ENCODE peak calls at places on chromosomes 3 and 15, in ten cellular contexts. D is brain microvascular endothelial cell; R is fibroblast of lung; Z is pancreas; P is heart right ventricle; L is CD8-positive, alpha-beta T cell; I is A549; O is uterus; V is neural progenitor cell; J is left lung. H is an unnamed sample.

GRCh38 chr15:90871097-90871715 is 2.8 kb downstream of the FURIN start:
- DNase-seq in D (peak), R (peak), Z (no peak), P (peak), L (no peak), I (peak), O (peak), V (peak), J (no peak), H (peak)

GRCh38 chr3:155730843-155731242 is 14.0 kb downstream of the PLCH1 start:
- DNase-seq in D (no peak), R (no peak), Z (no peak), P (no peak), L (no peak), I (no peak), O (no peak), V (no peak), J (no peak), H (no peak)

GRCh38 chr3:11907667-11908660 is 61.3 kb upstream of the TAMM41 start:
- DNase-seq in D (no peak), R (no peak), Z (no peak), P (no peak), L (no peak), I (no peak), O (no peak), V (no peak), J (no peak), H (no peak)

GRCh38 chr15:90674476-90674875 is 42.7 kb upstream of the BLM start:
- DNase-seq in D (no peak), R (peak), Z (no peak), P (no peak), L (no peak), I (no peak), O (no peak), V (no peak), J (no peak), H (no peak)

GRCh38 chr15:89444855-89445254 is 51.5 kb downstream of the RHCG start:
- DNase-seq in D (no peak), R (no peak), Z (no peak), P (no peak), L (no peak), I (no peak), O (no peak), V (peak), J (no peak), H (no peak)

GRCh38 chr15:101813803-101814534 is 2.0 kb downstream of the OR4F15 start:
- DNase-seq in D (no peak), R (peak), Z (no peak), P (no peak), L (no peak), I (peak), O (no peak), V (no peak), J (no peak), H (no peak)

GRCh38 chr15:77138167-77138522 is 67.2 kb upstream of the TSPAN3 start:
- DNase-seq in D (peak), R (peak), Z (no peak), P (no peak), L (no peak), I (no peak), O (no peak), V (no peak), J (no peak), H (no peak)

GRCh38 chr3:176219970-176220369 is 977.3 kb downstream of the TBL1XR1 start:
- DNase-seq in D (no peak), R (no peak), Z (no peak), P (no peak), L (no peak), I (no peak), O (no peak), V (peak), J (no peak), H (no peak)

GRCh38 chr3:71469131-71469430 is 114.4 kb downstream of the FOXP1 start:
- DNase-seq in D (no peak), R (no peak), Z (no peak), P (no peak), L (no peak), I (peak), O (no peak), V (no peak), J (no peak), H (no peak)

GRCh38 chr3:36380171-36381031 is at the start of gene STAC:
- DNase-seq in D (no peak), R (no peak), Z (no peak), P (peak), L (no peak), I (peak), O (no peak), V (peak), J (peak), H (peak)

GRCh38 chr3:12670365-12670764 is 6.4 kb upstream of the RAF1 start:
- DNase-seq in D (no peak), R (no peak), Z (no peak), P (no peak), L (no peak), I (no peak), O (no peak), V (no peak), J (no peak), H (no peak)

GRCh38 chr15:42128476-42128875 is 28.0 kb downstream of the PLA2G4F start:
- DNase-seq in D (no peak), R (no peak), Z (no peak), P (no peak), L (no peak), I (no peak), O (no peak), V (no peak), J (no peak), H (no peak)

GRCh38 chr15:33425149-33425548 is 114.4 kb downstream of the RYR3 start:
- DNase-seq in D (no peak), R (peak), Z (no peak), P (no peak), L (no peak), I (no peak), O (peak), V (no peak), J (peak), H (peak)

GRCh38 chr3:187743195-187744141 is 1.8 kb downstream of the BCL6 start:
- DNase-seq in D (peak), R (peak), Z (peak), P (peak), L (peak), I (peak), O (peak), V (peak), J (peak), H (peak)

GRCh38 chr15:32957219-32957618 is 237.3 kb downstream of the FMN1 start:
- DNase-seq in D (no peak), R (no peak), Z (no peak), P (no peak), L (no peak), I (peak), O (no peak), V (no peak), J (no peak), H (no peak)

GRCh38 chr3:64642327-64643151 is 45.3 kb downstream of the ADAMTS9 start:
- DNase-seq in D (no peak), R (no peak), Z (no peak), P (peak), L (no peak), I (no peak), O (peak), V (peak), J (no peak), H (no peak)

GRCh38 chr15:34336947-34337556 is 529 bp downstream of the SLC12A6 start:
- DNase-seq in D (no peak), R (no peak), Z (no peak), P (no peak), L (no peak), I (no peak), O (no peak), V (peak), J (no peak), H (no peak)

GRCh38 chr3:117962750-117963149 is 1071.9 kb downstream of the IGSF11 start:
- DNase-seq in D (no peak), R (peak), Z (no peak), P (no peak), L (no peak), I (no peak), O (no peak), V (no peak), J (no peak), H (no peak)

GRCh38 chr3:186520957-186521842 is 23.0 kb downstream of the CRYGS start:
- DNase-seq in D (no peak), R (no peak), Z (no peak), P (no peak), L (no peak), I (no peak), O (no peak), V (no peak), J (no peak), H (no peak)

GRCh38 chr3:196868297-196868661 is 559 bp downstream of the SENP5 start:
- DNase-seq in D (peak), R (peak), Z (no peak), P (no peak), L (peak), I (no peak), O (no peak), V (peak), J (peak), H (peak)

GRCh38 chr15:37103475-37104071 is 3.2 kb upstream of the MEIS2 start:
- DNase-seq in D (no peak), R (no peak), Z (no peak), P (no peak), L (no peak), I (no peak), O (peak), V (no peak), J (no peak), H (no peak)

GRCh38 chr15:99252326-99252725 is 1.0 kb downstream of the LRRC28 start:
- DNase-seq in D (no peak), R (no peak), Z (no peak), P (no peak), L (no peak), I (no peak), O (no peak), V (no peak), J (no peak), H (no peak)

GRCh38 chr3:181921220-181921619 is 209.5 kb downstream of the SOX2 start:
- DNase-seq in D (no peak), R (no peak), Z (no peak), P (no peak), L (no peak), I (no peak), O (no peak), V (no peak), J (no peak), H (no peak)

GRCh38 chr3:40313975-40314860 is 4.7 kb downstream of the EIF1B start:
- DNase-seq in D (no peak), R (peak), Z (no peak), P (no peak), L (no peak), I (no peak), O (no peak), V (no peak), J (no peak), H (no peak)

GRCh38 chr3:20669675-20670074 is 483.7 kb upstream of the SGO1 start:
- DNase-seq in D (no peak), R (no peak), Z (no peak), P (no peak), L (no peak), I (no peak), O (no peak), V (no peak), J (no peak), H (no peak)

GRCh38 chr3:124770341-124771082 is 40.3 kb downstream of the UMPS start:
- DNase-seq in D (no peak), R (peak), Z (no peak), P (peak), L (no peak), I (no peak), O (peak), V (peak), J (no peak), H (peak)

GRCh38 chr3:108088697-108089096 is 2.1 kb downstream of the CD47 start:
- DNase-seq in D (no peak), R (peak), Z (no peak), P (no peak), L (no peak), I (no peak), O (no peak), V (no peak), J (no peak), H (no peak)

GRCh38 chr15:94066046-94066445 is 165.3 kb upstream of the MCTP2 start:
- DNase-seq in D (no peak), R (no peak), Z (no peak), P (no peak), L (no peak), I (no peak), O (no peak), V (no peak), J (no peak), H (no peak)

GRCh38 chr15:96273317-96274086 is 57.0 kb upstream of the NR2F2 start:
- DNase-seq in D (peak), R (peak), Z (no peak), P (no peak), L (no peak), I (peak), O (no peak), V (no peak), J (no peak), H (no peak)

GRCh38 chr3:20352547-20353164 is 166.7 kb upstream of the SGO1 start:
- DNase-seq in D (peak), R (peak), Z (no peak), P (no peak), L (no peak), I (no peak), O (no peak), V (no peak), J (no peak), H (no peak)

GRCh38 chr3:120070263-120070981 is 23.8 kb downstream of the GSK3B start:
- DNase-seq in D (no peak), R (no peak), Z (no peak), P (no peak), L (no peak), I (no peak), O (no peak), V (no peak), J (no peak), H (no peak)
- H3K4me3 ChIP-seq in D (no peak), R (no peak), Z (no peak), P (no peak), L (no peak), I (no peak), O (no peak), V (no peak), J (no peak), H (no peak)

DNA sequence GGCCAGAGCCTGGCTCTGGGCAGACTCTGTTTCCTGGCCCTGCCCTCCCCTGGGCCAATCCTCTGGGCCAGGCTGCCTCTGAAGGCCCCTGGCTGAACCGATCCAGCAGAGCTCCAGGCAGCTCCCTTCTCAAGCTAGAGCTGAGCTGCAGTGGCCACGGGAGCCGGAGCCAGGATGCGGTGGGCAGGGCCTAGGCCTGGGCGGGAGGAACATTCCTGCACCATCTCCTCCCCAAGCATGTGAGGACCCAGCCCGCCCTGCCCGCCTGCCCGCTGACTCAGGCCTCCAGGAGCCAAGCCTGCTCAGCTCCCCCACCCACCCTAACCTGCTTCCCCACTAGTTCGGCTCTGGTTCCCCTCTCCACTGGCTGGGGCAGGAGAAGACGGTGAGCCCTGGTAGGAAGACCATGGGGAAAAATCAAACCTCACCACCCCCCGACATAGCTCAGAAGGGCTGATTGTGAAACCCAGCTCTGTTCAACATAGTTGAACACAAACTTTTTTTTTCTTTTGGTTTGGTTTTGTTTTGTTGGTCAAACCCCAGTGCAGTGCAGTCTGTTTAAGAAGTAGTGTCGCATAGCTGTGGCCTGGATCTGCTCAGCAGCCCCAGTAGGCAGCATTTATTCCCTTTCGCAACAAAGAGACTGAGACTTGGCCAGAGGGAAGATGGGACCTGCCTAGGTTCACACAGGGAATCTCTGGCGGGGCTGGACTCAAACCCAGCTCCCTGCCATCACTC is 13.5 kb downstream of the SNX33 start:
- DNase-seq in D (peak), R (peak), Z (peak), P (peak), L (no peak), I (peak), O (peak), V (peak), J (peak), H (peak)
- H3K27ac ChIP-seq in D (peak), R (peak), Z (peak), P (peak), L (no peak), I (peak), O (peak), V (no peak), J (peak), H (peak)

GRCh38 chr3:184603156-184604030 is 41.8 kb downstream of the EPHB3 start:
- DNase-seq in D (no peak), R (no peak), Z (no peak), P (no peak), L (no peak), I (no peak), O (no peak), V (peak), J (no peak), H (no peak)
- H3K4me3 ChIP-seq in D (no peak), R (no peak), Z (no peak), P (peak), L (peak), I (no peak), O (peak), V (peak), J (peak), H (no peak)

DNA sequence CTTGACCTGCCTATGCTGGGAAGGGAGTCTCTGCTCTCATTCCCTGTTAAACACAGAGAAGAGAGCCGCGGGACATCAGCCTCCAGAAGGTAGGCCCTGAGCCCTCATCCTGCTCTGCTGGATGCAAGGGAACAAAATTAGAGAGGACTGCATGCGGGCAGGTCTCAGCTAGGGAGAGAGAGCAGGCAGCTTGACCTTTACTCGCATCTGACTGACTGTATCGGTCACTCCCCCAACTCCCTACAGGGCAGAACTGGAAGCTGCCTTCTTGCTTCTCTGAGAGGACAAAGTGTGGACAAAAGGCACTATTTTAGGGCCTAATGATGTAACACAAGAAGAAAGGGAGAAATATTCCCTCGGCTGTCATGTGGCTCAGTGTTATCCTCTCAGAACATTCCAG is 38.7 kb upstream of the ATOSA start:
- DNase-seq in D (no peak), R (no peak), Z (no peak), P (no peak), L (no peak), I (no peak), O (no peak), V (peak), J (no peak), H (no peak)
- H3K27ac ChIP-seq in D (no peak), R (no peak), Z (no peak), P (no peak), L (no peak), I (no peak), O (no peak), V (no peak), J (no peak), H (no peak)

DNA sequence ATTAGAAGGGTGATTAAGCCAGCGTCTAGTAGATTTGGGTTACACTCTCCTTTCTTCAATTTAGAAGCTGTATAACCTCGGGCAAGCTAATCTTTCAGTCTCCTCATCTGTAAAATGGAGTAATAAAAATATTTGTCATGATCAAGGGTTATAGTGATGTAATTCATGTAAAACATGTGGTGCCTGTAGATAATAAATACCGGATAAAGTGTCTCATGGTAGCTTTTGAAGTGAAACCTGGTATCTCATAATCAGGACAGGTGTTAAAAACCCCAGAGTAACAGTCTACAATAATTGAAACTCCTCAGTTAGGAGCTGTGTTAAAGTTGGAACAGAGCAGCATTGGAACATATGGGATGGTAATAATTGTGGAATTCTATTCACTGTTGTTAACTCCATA is 919 bp upstream of the KNL1 start:
- DNase-seq in D (no peak), R (no peak), Z (no peak), P (no peak), L (no peak), I (no peak), O (no peak), V (no peak), J (no peak), H (no peak)
- H3K4me3 ChIP-seq in D (no peak), R (peak), Z (no peak), P (no peak), L (no peak), I (no peak), O (no peak), V (no peak), J (no peak), H (no peak)

DNA sequence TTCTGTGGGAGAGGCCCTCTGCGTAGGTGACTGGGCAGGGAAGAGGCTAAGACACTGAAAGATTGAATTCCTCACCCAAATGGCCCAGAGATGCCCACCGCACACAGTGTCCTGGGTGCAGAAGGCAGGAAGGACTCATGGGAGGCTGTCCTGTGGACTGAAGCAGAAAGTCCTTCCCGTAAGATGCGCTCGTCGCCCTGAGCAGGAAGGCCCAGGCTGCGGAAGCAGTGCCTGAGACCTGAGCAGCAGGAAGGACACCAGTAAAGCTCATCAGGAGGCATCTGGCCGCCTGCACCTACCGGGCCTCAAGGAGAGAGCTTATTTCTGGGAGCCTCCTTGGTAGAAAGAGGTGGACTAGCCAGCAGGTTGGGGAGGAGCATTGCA is 3.3 kb downstream of the PAK6 start:
- DNase-seq in D (no peak), R (no peak), Z (no peak), P (no peak), L (no peak), I (no peak), O (no peak), V (no peak), J (no peak), H (peak)
- H3K27ac ChIP-seq in D (no peak), R (no peak), Z (no peak), P (no peak), L (no peak), I (no peak), O (no peak), V (no peak), J (no peak), H (no peak)

H was measured in aorta.